ENCODE peak calls at places on chromosomes 12 and 14, in five cellular contexts. U, J, R, M and P are unnamed samples.

GRCh38 chr12:131940121-131940520 is 9.6 kb upstream of the EP400 start:
- DNase-seq in U (no peak), J (no peak), R (no peak), M (no peak), P (no peak)

GRCh38 chr14:101781240-101782061 is 19.9 kb downstream of the PPP2R5C start:
- DNase-seq in U (no peak), J (no peak), R (no peak), M (no peak), P (no peak)

GRCh38 chr12:12546314-12546772 is 16.3 kb downstream of the DUSP16 start:
- DNase-seq in U (peak), J (no peak), R (no peak), M (no peak), P (no peak)

GRCh38 chr12:78316656-78317055 is 486.0 kb downstream of the NAV3 start:
- DNase-seq in U (no peak), J (no peak), R (no peak), M (no peak), P (no peak)

GRCh38 chr12:5817246-5817645 is 127.8 kb downstream of the ANO2 start:
- DNase-seq in U (no peak), J (no peak), R (no peak), M (no peak), P (no peak)

GRCh38 chr14:24960816-24961215 is 89.1 kb downstream of the STXBP6 start:
- DNase-seq in U (no peak), J (no peak), R (no peak), M (no peak), P (no peak)

GRCh38 chr12:52600475-52600874 is 788 bp downstream of the KRT72 start:
- DNase-seq in U (no peak), J (no peak), R (no peak), M (no peak), P (no peak)

GRCh38 chr14:50364792-50365191 is 31.9 kb downstream of the CDKL1 start:
- DNase-seq in U (no peak), J (no peak), R (no peak), M (no peak), P (peak)

GRCh38 chr12:88266851-88267360 is 124.8 kb downstream of the TMTC3 start:
- DNase-seq in U (no peak), J (no peak), R (no peak), M (no peak), P (no peak)

GRCh38 chr14:57732886-57733285 is 133.0 kb downstream of the SLC35F4 start:
- DNase-seq in U (no peak), J (no peak), R (no peak), M (no peak), P (no peak)

GRCh38 chr14:54650331-54651017 is 83.5 kb downstream of the SAMD4A start:
- DNase-seq in U (peak), J (no peak), R (no peak), M (no peak), P (no peak)

GRCh38 chr12:29389295-29389919 is 8.4 kb upstream of the ERGIC2 start:
- DNase-seq in U (no peak), J (no peak), R (no peak), M (no peak), P (no peak)

GRCh38 chr12:120853188-120853587 is 51.0 kb downstream of the SPPL3 start:
- DNase-seq in U (no peak), J (no peak), R (no peak), M (no peak), P (no peak)

GRCh38 chr14:58898655-58899316 is 261.0 kb downstream of the DACT1 start:
- DNase-seq in U (no peak), J (no peak), R (no peak), M (no peak), P (no peak)

GRCh38 chr12:90959538-90960139 is 4.7 kb upstream of the CCER1 start:
- DNase-seq in U (peak), J (no peak), R (no peak), M (peak), P (peak)

GRCh38 chr14:49484180-49484579 is 102.0 kb downstream of the RPS29 start:
- DNase-seq in U (no peak), J (no peak), R (no peak), M (no peak), P (no peak)

GRCh38 chr14:23695220-23695999 is 59.2 kb downstream of the DHRS2 start:
- DNase-seq in U (no peak), J (peak), R (no peak), M (no peak), P (no peak)

GRCh38 chr14:67457782-67458181 is 30.7 kb downstream of the TMEM229B start:
- DNase-seq in U (no peak), J (peak), R (no peak), M (no peak), P (no peak)

GRCh38 chr12:25155031-25155576 is 39.9 kb downstream of the DNAI7 start:
- DNase-seq in U (peak), J (no peak), R (peak), M (peak), P (peak)

GRCh38 chr12:32083489-32083888 is 23.2 kb upstream of the BICD1 start:
- DNase-seq in U (no peak), J (no peak), R (no peak), M (no peak), P (no peak)

GRCh38 chr12:120007272-120007671 is 18.2 kb downstream of the BICDL1 start:
- DNase-seq in U (no peak), J (no peak), R (no peak), M (peak), P (no peak)

GRCh38 chr12:100539209-100539608 is 34.3 kb upstream of the GAS2L3 start:
- DNase-seq in U (no peak), J (peak), R (no peak), M (peak), P (no peak)

GRCh38 chr14:24114536-24115450 is at the start of the genes DCAF11 and NRL:
- DNase-seq in U (peak), J (peak), R (peak), M (peak), P (peak)

GRCh38 chr12:4152145-4152795 is 121.3 kb upstream of the CCND2 start:
- DNase-seq in U (no peak), J (no peak), R (no peak), M (no peak), P (no peak)

GRCh38 chr12:80001562-80001961 is 66.7 kb upstream of the PPP1R12A start:
- DNase-seq in U (no peak), J (no peak), R (no peak), M (no peak), P (no peak)

GRCh38 chr12:117061555-117062079 is 37.6 kb downstream of the TESC start:
- DNase-seq in U (no peak), J (no peak), R (no peak), M (no peak), P (no peak)

GRCh38 chr14:68208726-68209125 is 389.1 kb downstream of the RAD51B start:
- DNase-seq in U (no peak), J (no peak), R (no peak), M (no peak), P (no peak)

GRCh38 chr12:90229771-90230170 is 521.1 kb upstream of the ATP2B1 start:
- DNase-seq in U (no peak), J (no peak), R (no peak), M (no peak), P (no peak)

GRCh38 chr14:73764881-73765280 is 50.7 kb upstream of the PNMA1 start:
- DNase-seq in U (no peak), J (no peak), R (no peak), M (no peak), P (no peak)

GRCh38 chr12:124179936-124180605 is 114.8 kb upstream of the RFLNA start:
- DNase-seq in U (no peak), J (no peak), R (no peak), M (no peak), P (no peak)

GRCh38 chr12:121144416-121144914 is 11.8 kb downstream of the P2RX7 start:
- DNase-seq in U (no peak), J (no peak), R (no peak), M (no peak), P (no peak)

GRCh38 chr14:54487771-54488170 is 1.0 kb downstream of the GMFB start:
- DNase-seq in U (no peak), J (no peak), R (no peak), M (no peak), P (no peak)

GRCh38 chr12:53413485-53414215 is 10.0 kb upstream of the AMHR2 start:
- DNase-seq in U (no peak), J (no peak), R (no peak), M (no peak), P (no peak)

GRCh38 chr12:6962285-6963015 is 8.0 kb downstream of the PHB2 start:
- DNase-seq in U (no peak), J (no peak), R (no peak), M (no peak), P (no peak)

GRCh38 chr12:4830568-4830967 is 79.1 kb upstream of the KCNA1 start:
- DNase-seq in U (no peak), J (no peak), R (no peak), M (no peak), P (no peak)

GRCh38 chr14:66244834-66245233 is 241.3 kb upstream of the CCDC196 start:
- DNase-seq in U (no peak), J (no peak), R (no peak), M (no peak), P (no peak)

GRCh38 chr14:64728106-64728505 is 23.9 kb downstream of the PLEKHG3 start:
- DNase-seq in U (no peak), J (no peak), R (no peak), M (no peak), P (no peak)

DNA sequence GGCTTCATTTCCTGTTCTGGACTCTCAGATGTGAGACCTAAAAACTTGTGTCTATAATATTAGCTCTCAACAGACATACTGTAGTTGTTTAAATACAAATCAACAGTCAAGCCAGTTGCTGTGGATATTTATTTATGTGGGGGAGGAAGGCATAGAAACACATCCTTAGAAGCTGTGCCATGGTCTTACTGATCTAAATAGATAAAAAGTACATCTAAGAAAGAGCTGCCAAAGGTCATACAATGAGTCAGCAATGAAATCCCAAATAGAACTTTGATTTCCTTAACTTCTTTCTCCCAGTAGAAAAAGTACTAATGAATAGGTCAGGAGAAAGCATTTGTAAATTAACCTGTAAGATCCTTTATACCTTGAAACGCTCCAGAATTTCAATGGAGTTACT is 185.1 kb downstream of the AKAP6 start:
- DNase-seq in U (no peak), J (no peak), R (no peak), M (no peak), P (no peak)
- TF ChIP-seq ATF3 in U (no peak), J (no peak), R (no peak), M (no peak), P (no peak)

GRCh38 chr12:106123551-106123991 is 15.2 kb downstream of the NUAK1 start:
- DNase-seq in U (no peak), J (no peak), R (no peak), M (no peak), P (no peak)
- TF ChIP-seq ATF3 in U (no peak), J (no peak), R (no peak), M (no peak), P (no peak)

GRCh38 chr14:60482743-60483142 is 3.1 kb downstream of the C14orf39 start:
- DNase-seq in U (peak), J (no peak), R (no peak), M (no peak), P (peak)
- TF ChIP-seq ATF3 in U (no peak), J (no peak), R (no peak), M (no peak), P (no peak)

DNA sequence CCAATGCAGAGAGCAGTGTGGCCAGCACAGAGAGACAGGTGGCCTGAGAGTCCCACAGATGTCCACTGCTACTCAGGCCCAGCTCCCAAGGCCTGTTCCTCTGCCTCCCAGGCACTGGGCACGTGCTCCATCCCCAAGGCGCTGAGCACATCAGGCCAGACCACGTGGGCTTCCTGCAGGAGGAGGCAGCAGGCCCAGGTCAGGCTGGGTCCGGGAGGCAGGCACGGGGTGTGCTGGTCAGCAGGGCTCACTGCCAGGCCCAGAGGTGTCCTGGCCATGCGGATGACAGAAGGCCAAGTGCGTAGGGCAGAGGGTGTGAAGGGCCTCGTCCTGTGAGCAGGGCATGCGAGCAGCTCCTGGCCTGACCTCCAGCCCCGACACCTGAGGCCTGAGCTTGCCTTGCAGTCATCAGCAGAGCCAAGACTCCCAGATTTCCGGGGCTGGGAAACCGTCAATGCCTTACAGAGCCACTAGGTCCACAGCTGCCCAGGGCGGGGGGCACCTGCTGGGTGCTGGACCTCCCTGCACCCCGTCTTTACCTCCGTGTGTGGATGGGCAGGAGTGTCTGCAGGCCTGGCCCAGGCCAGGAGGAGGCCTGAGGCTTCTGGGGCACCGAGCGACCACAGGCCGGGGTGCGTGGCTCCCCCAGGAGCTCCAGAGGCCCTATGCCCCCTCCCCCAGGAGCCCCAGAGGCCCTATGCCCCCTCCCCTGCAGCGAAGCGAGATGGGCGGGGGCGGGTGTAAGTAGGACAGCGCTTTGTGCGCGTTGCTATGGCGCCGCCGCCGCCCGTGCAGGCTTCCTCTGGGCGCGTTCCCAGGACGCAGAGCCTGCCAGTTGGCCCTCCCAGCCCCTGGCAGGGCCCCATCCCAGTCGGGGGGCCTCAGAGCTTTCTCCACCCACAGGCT is 15.0 kb downstream of the TRMT61A start:
- DNase-seq in U (no peak), J (no peak), R (no peak), M (no peak), P (no peak)
- TF ChIP-seq ATF3 in U (no peak), J (no peak), R (no peak), M (no peak), P (no peak)